ENCODE peak calls at places on chromosomes 12 and 14, in nine cellular contexts. One of them, this sample, is unnamed.
A peak's percentile ranks its signal among the peaks of the same experiment; 100 is the strongest.

GRCh38 chr12:64175254-64175945 is 46.7 kb downstream of the KICS2 start:
- DNase-seq in OCI-M1: peak; percentile 25
- DNase-seq in stimulated activated CD4-positive, alpha-beta T cell treated with anti-CD3 and anti-CD28 coated beads, Interleukin-2, amount 100 ng/mL, for 24 hours: no peak
- DNase-seq in naive thymus-derived CD8-positive, alpha-beta T cell: no peak
- DNase-seq in SW 1271: no peak
- DNase-seq in AG08396: no peak
- DNase-seq in stimulated activated CD8-positive, alpha-beta memory T cell treated with anti-CD3 and anti-CD28 coated beads, Interleukin-12 subunit alpha, Interleukin-12 subunit beta, amount 100 ng/mL, for 1 hour: no peak
- DNase-seq in RWPE1: no peak
- DNase-seq in T-helper 1 cell: no peak
- DNase-seq in this sample: no peak

GRCh38 chr12:25933001-25933400 is 25.5 kb upstream of the RASSF8 start:
- DNase-seq in OCI-M1: no peak
- DNase-seq in stimulated activated CD4-positive, alpha-beta T cell treated with anti-CD3 and anti-CD28 coated beads, Interleukin-2, amount 100 ng/mL, for 24 hours: no peak
- DNase-seq in naive thymus-derived CD8-positive, alpha-beta T cell: no peak
- DNase-seq in SW 1271: no peak
- DNase-seq in AG08396: no peak
- DNase-seq in stimulated activated CD8-positive, alpha-beta memory T cell treated with anti-CD3 and anti-CD28 coated beads, Interleukin-12 subunit alpha, Interleukin-12 subunit beta, amount 100 ng/mL, for 1 hour: no peak
- DNase-seq in RWPE1: no peak
- DNase-seq in T-helper 1 cell: no peak
- DNase-seq in this sample: no peak

GRCh38 chr14:44170099-44170498 is 337.0 kb downstream of the FSCB start:
- DNase-seq in OCI-M1: no peak
- DNase-seq in stimulated activated CD4-positive, alpha-beta T cell treated with anti-CD3 and anti-CD28 coated beads, Interleukin-2, amount 100 ng/mL, for 24 hours: no peak
- DNase-seq in naive thymus-derived CD8-positive, alpha-beta T cell: no peak
- DNase-seq in SW 1271: no peak
- DNase-seq in AG08396: no peak
- DNase-seq in stimulated activated CD8-positive, alpha-beta memory T cell treated with anti-CD3 and anti-CD28 coated beads, Interleukin-12 subunit alpha, Interleukin-12 subunit beta, amount 100 ng/mL, for 1 hour: no peak
- DNase-seq in RWPE1: no peak
- DNase-seq in T-helper 1 cell: no peak
- DNase-seq in this sample: no peak

GRCh38 chr14:40346275-40346674 is 914.0 kb upstream of the FBXO33 start:
- DNase-seq in OCI-M1: no peak
- DNase-seq in stimulated activated CD4-positive, alpha-beta T cell treated with anti-CD3 and anti-CD28 coated beads, Interleukin-2, amount 100 ng/mL, for 24 hours: no peak
- DNase-seq in naive thymus-derived CD8-positive, alpha-beta T cell: no peak
- DNase-seq in SW 1271: no peak
- DNase-seq in AG08396: no peak
- DNase-seq in stimulated activated CD8-positive, alpha-beta memory T cell treated with anti-CD3 and anti-CD28 coated beads, Interleukin-12 subunit alpha, Interleukin-12 subunit beta, amount 100 ng/mL, for 1 hour: no peak
- DNase-seq in RWPE1: no peak
- DNase-seq in T-helper 1 cell: no peak
- DNase-seq in this sample: no peak

GRCh38 chr12:104458645-104459555 is 2.2 kb downstream of the CHST11 start:
- DNase-seq in OCI-M1: no peak
- DNase-seq in stimulated activated CD4-positive, alpha-beta T cell treated with anti-CD3 and anti-CD28 coated beads, Interleukin-2, amount 100 ng/mL, for 24 hours: peak; percentile 31
- DNase-seq in naive thymus-derived CD8-positive, alpha-beta T cell: no peak
- DNase-seq in SW 1271: no peak
- DNase-seq in AG08396: peak; percentile 33
- DNase-seq in stimulated activated CD8-positive, alpha-beta memory T cell treated with anti-CD3 and anti-CD28 coated beads, Interleukin-12 subunit alpha, Interleukin-12 subunit beta, amount 100 ng/mL, for 1 hour: no peak
- DNase-seq in RWPE1: peak; percentile 22
- DNase-seq in T-helper 1 cell: no peak
- DNase-seq in this sample: peak; percentile 25

GRCh38 chr14:24051789-24052655 is at the start of gene CARMIL3:
- DNase-seq in OCI-M1: peak; percentile 59
- DNase-seq in stimulated activated CD4-positive, alpha-beta T cell treated with anti-CD3 and anti-CD28 coated beads, Interleukin-2, amount 100 ng/mL, for 24 hours: peak; percentile 62
- DNase-seq in naive thymus-derived CD8-positive, alpha-beta T cell: peak; percentile 27
- DNase-seq in SW 1271: peak; percentile 14
- DNase-seq in AG08396: peak; percentile 92
- DNase-seq in stimulated activated CD8-positive, alpha-beta memory T cell treated with anti-CD3 and anti-CD28 coated beads, Interleukin-12 subunit alpha, Interleukin-12 subunit beta, amount 100 ng/mL, for 1 hour: peak; percentile 30
- DNase-seq in RWPE1: peak; percentile 61
- DNase-seq in T-helper 1 cell: peak; percentile 27
- DNase-seq in this sample: peak; percentile 30

GRCh38 chr12:65492997-65493892 is 214.8 kb downstream of the MSRB3 start:
- DNase-seq in OCI-M1: no peak
- DNase-seq in stimulated activated CD4-positive, alpha-beta T cell treated with anti-CD3 and anti-CD28 coated beads, Interleukin-2, amount 100 ng/mL, for 24 hours: no peak
- DNase-seq in naive thymus-derived CD8-positive, alpha-beta T cell: no peak
- DNase-seq in SW 1271: no peak
- DNase-seq in AG08396: no peak
- DNase-seq in stimulated activated CD8-positive, alpha-beta memory T cell treated with anti-CD3 and anti-CD28 coated beads, Interleukin-12 subunit alpha, Interleukin-12 subunit beta, amount 100 ng/mL, for 1 hour: no peak
- DNase-seq in RWPE1: no peak
- DNase-seq in T-helper 1 cell: no peak
- DNase-seq in this sample: no peak

GRCh38 chr14:79915411-79915810 is 295.9 kb downstream of the DIO2 start:
- DNase-seq in OCI-M1: no peak
- DNase-seq in stimulated activated CD4-positive, alpha-beta T cell treated with anti-CD3 and anti-CD28 coated beads, Interleukin-2, amount 100 ng/mL, for 24 hours: no peak
- DNase-seq in naive thymus-derived CD8-positive, alpha-beta T cell: no peak
- DNase-seq in SW 1271: no peak
- DNase-seq in AG08396: no peak
- DNase-seq in stimulated activated CD8-positive, alpha-beta memory T cell treated with anti-CD3 and anti-CD28 coated beads, Interleukin-12 subunit alpha, Interleukin-12 subunit beta, amount 100 ng/mL, for 1 hour: no peak
- DNase-seq in RWPE1: no peak
- DNase-seq in T-helper 1 cell: no peak
- DNase-seq in this sample: no peak

GRCh38 chr12:113980537-113981337 is 14.6 kb upstream of the RBM19 start:
- DNase-seq in OCI-M1: peak; percentile 83
- DNase-seq in stimulated activated CD4-positive, alpha-beta T cell treated with anti-CD3 and anti-CD28 coated beads, Interleukin-2, amount 100 ng/mL, for 24 hours: peak; percentile 24
- DNase-seq in naive thymus-derived CD8-positive, alpha-beta T cell: no peak
- DNase-seq in SW 1271: peak; percentile 16
- DNase-seq in AG08396: peak; percentile 56
- DNase-seq in stimulated activated CD8-positive, alpha-beta memory T cell treated with anti-CD3 and anti-CD28 coated beads, Interleukin-12 subunit alpha, Interleukin-12 subunit beta, amount 100 ng/mL, for 1 hour: no peak
- DNase-seq in RWPE1: peak; percentile 49
- DNase-seq in T-helper 1 cell: no peak
- DNase-seq in this sample: peak; percentile 30

GRCh38 chr14:54211562-54212308 is 185.1 kb upstream of the CDKN3 start:
- DNase-seq in OCI-M1: no peak
- DNase-seq in stimulated activated CD4-positive, alpha-beta T cell treated with anti-CD3 and anti-CD28 coated beads, Interleukin-2, amount 100 ng/mL, for 24 hours: no peak
- DNase-seq in naive thymus-derived CD8-positive, alpha-beta T cell: no peak
- DNase-seq in SW 1271: peak; percentile 84
- DNase-seq in AG08396: peak; percentile 75
- DNase-seq in stimulated activated CD8-positive, alpha-beta memory T cell treated with anti-CD3 and anti-CD28 coated beads, Interleukin-12 subunit alpha, Interleukin-12 subunit beta, amount 100 ng/mL, for 1 hour: no peak
- DNase-seq in RWPE1: peak; percentile 64
- DNase-seq in T-helper 1 cell: no peak
- DNase-seq in this sample: peak; percentile 79

GRCh38 chr12:77973579-77973978 is 142.9 kb downstream of the NAV3 start:
- DNase-seq in OCI-M1: peak; percentile 13
- DNase-seq in stimulated activated CD4-positive, alpha-beta T cell treated with anti-CD3 and anti-CD28 coated beads, Interleukin-2, amount 100 ng/mL, for 24 hours: no peak
- DNase-seq in naive thymus-derived CD8-positive, alpha-beta T cell: no peak
- DNase-seq in SW 1271: no peak
- DNase-seq in AG08396: no peak
- DNase-seq in stimulated activated CD8-positive, alpha-beta memory T cell treated with anti-CD3 and anti-CD28 coated beads, Interleukin-12 subunit alpha, Interleukin-12 subunit beta, amount 100 ng/mL, for 1 hour: no peak
- DNase-seq in RWPE1: no peak
- DNase-seq in T-helper 1 cell: no peak
- DNase-seq in this sample: no peak

GRCh38 chr12:121290410-121290809 is 6.1 kb downstream of the CAMKK2 start:
- DNase-seq in OCI-M1: no peak
- DNase-seq in stimulated activated CD4-positive, alpha-beta T cell treated with anti-CD3 and anti-CD28 coated beads, Interleukin-2, amount 100 ng/mL, for 24 hours: no peak
- DNase-seq in naive thymus-derived CD8-positive, alpha-beta T cell: no peak
- DNase-seq in SW 1271: no peak
- DNase-seq in AG08396: no peak
- DNase-seq in stimulated activated CD8-positive, alpha-beta memory T cell treated with anti-CD3 and anti-CD28 coated beads, Interleukin-12 subunit alpha, Interleukin-12 subunit beta, amount 100 ng/mL, for 1 hour: no peak
- DNase-seq in RWPE1: no peak
- DNase-seq in T-helper 1 cell: no peak
- DNase-seq in this sample: no peak

GRCh38 chr12:51244269-51244668 is 5.6 kb downstream of the DAZAP2 start:
- DNase-seq in OCI-M1: no peak
- DNase-seq in stimulated activated CD4-positive, alpha-beta T cell treated with anti-CD3 and anti-CD28 coated beads, Interleukin-2, amount 100 ng/mL, for 24 hours: no peak
- DNase-seq in naive thymus-derived CD8-positive, alpha-beta T cell: no peak
- DNase-seq in SW 1271: no peak
- DNase-seq in AG08396: no peak
- DNase-seq in stimulated activated CD8-positive, alpha-beta memory T cell treated with anti-CD3 and anti-CD28 coated beads, Interleukin-12 subunit alpha, Interleukin-12 subunit beta, amount 100 ng/mL, for 1 hour: no peak
- DNase-seq in RWPE1: no peak
- DNase-seq in T-helper 1 cell: no peak
- DNase-seq in this sample: no peak